ENCODE peak calls at places on chromosomes 5 and 9, in ten cellular contexts. B is PC-3, J is cardiac fibroblast, O is fibroblast of lung, I is B cell, M is GM10248, H is heart right ventricle, E is lower lobe of right lung, T is kidney, U is astrocyte of the spinal cord. G is an unnamed sample.
A peak's percentile ranks its signal among the peaks of the same experiment; 100 is the strongest.

GRCh38 chr9:133201424-133202144 is 7.5 kb downstream of the OBP2B start:
- DNase-seq in B (no peak), J (no peak), O (no peak), I (no peak), M (no peak), H (no peak), E (no peak), T (peak; percentile 39), U (no peak), G (no peak)

GRCh38 chr5:171542504-171543150 is 123.2 kb downstream of the FGF18 start:
- DNase-seq in B (no peak), J (no peak), O (no peak), I (no peak), M (no peak), H (no peak), E (no peak), T (peak; percentile 73), U (no peak), G (no peak)

GRCh38 chr9:70466976-70467551 is 52.6 kb upstream of the KLF9 start:
- DNase-seq in B (peak; percentile 15), J (peak; percentile 77), O (peak; percentile 84), I (no peak), M (no peak), H (no peak), E (no peak), T (no peak), U (peak; percentile 77), G (no peak)

GRCh38 chr9:79193001-79193400 is 378.8 kb upstream of the TLE4 start:
- DNase-seq in B (no peak), J (peak; percentile 54), O (peak; percentile 97), I (no peak), M (no peak), H (no peak), E (no peak), T (no peak), U (peak; percentile 40), G (no peak)

GRCh38 chr5:135451581-135452360 is at the start of gene TIFAB:
- DNase-seq in B (no peak), J (no peak), O (no peak), I (no peak), M (no peak), H (no peak), E (no peak), T (no peak), U (no peak), G (no peak)

GRCh38 chr5:30413540-30413939 is 779.9 kb upstream of the CDH6 start:
- DNase-seq in B (peak; percentile 22), J (no peak), O (no peak), I (no peak), M (no peak), H (no peak), E (no peak), T (no peak), U (peak; percentile 7), G (no peak)

GRCh38 chr9:73118898-73119554 is 32.6 kb upstream of the ANXA1 start:
- DNase-seq in B (peak; percentile 59), J (peak; percentile 71), O (peak; percentile 84), I (no peak), M (no peak), H (no peak), E (no peak), T (no peak), U (peak; percentile 54), G (no peak)

GRCh38 chr5:13250450-13251291 is 693.8 kb downstream of the DNAH5 start:
- DNase-seq in B (peak; percentile 52), J (no peak), O (no peak), I (no peak), M (peak; percentile 12), H (no peak), E (no peak), T (no peak), U (no peak), G (no peak)

GRCh38 chr9:35042081-35042604 is 30.3 kb downstream of the VCP start:
- DNase-seq in B (peak; percentile 38), J (peak; percentile 60), O (no peak), I (no peak), M (no peak), H (no peak), E (no peak), T (no peak), U (no peak), G (no peak)

GRCh38 chr9:89360465-89360864 is 42.2 kb downstream of the SECISBP2 start:
- DNase-seq in B (no peak), J (no peak), O (peak; percentile 3), I (no peak), M (no peak), H (no peak), E (no peak), T (no peak), U (no peak), G (no peak)

GRCh38 chr5:1188464-1188863 is 12.9 kb upstream of the SLC6A19 start:
- DNase-seq in B (no peak), J (no peak), O (no peak), I (no peak), M (no peak), H (no peak), E (no peak), T (no peak), U (no peak), G (no peak)

GRCh38 chr9:70798018-70798417 is 323.4 kb downstream of the TRPM3 start:
- DNase-seq in B (no peak), J (no peak), O (no peak), I (no peak), M (no peak), H (no peak), E (no peak), T (no peak), U (no peak), G (no peak)

GRCh38 chr5:142087920-142088679 is 20.5 kb upstream of the NDFIP1 start:
- DNase-seq in B (no peak), J (no peak), O (no peak), I (no peak), M (no peak), H (no peak), E (no peak), T (no peak), U (no peak), G (no peak)

GRCh38 chr5:180832638-180833068 is 28.4 kb downstream of the ZFP62 start:
- DNase-seq in B (no peak), J (no peak), O (no peak), I (peak; percentile 69), M (peak; percentile 55), H (no peak), E (no peak), T (no peak), U (no peak), G (peak; percentile 69)

GRCh38 chr9:128192601-128193371 is 1.4 kb upstream of the CIZ1 start:
- DNase-seq in B (peak; percentile 93), J (peak; percentile 93), O (peak; percentile 84), I (peak; percentile 79), M (peak; percentile 77), H (peak; percentile 83), E (peak; percentile 87), T (peak; percentile 96), U (peak; percentile 82), G (peak; percentile 21)

GRCh38 chr9:84317563-84317962 is 23.0 kb downstream of the SLC28A3 start:
- DNase-seq in B (no peak), J (no peak), O (no peak), I (no peak), M (no peak), H (no peak), E (no peak), T (no peak), U (no peak), G (no peak)
- TF ChIP-seq CTCF in B (peak; percentile 34), J (peak; percentile 27), O (no peak), I (no peak), M (peak; percentile 28), H (no peak), E (no peak), T (no peak), U (peak; percentile 22), G (peak; percentile 37)

GRCh38 chr9:316382-316965 is 101.8 kb downstream of the DOCK8 start:
- DNase-seq in B (peak; percentile 14), J (no peak), O (no peak), I (no peak), M (no peak), H (no peak), E (no peak), T (no peak), U (no peak), G (no peak)
- TF ChIP-seq CTCF in B (peak; percentile 47), J (no peak), O (no peak), I (peak; percentile 13), M (no peak), H (no peak), E (no peak), T (peak; percentile 5), U (no peak), G (no peak)

GRCh38 chr9:92097997-92098482 is 17.2 kb downstream of the SPTLC1 start:
- DNase-seq in B (no peak), J (peak; percentile 80), O (peak; percentile 81), I (peak; percentile 50), M (no peak), H (peak; percentile 77), E (peak; percentile 65), T (peak; percentile 93), U (peak; percentile 87), G (peak; percentile 80)

GRCh38 chr9:92098638-92099037 is 16.6 kb downstream of the SPTLC1 start:
- DNase-seq in B (no peak), J (no peak), O (no peak), I (no peak), M (no peak), H (no peak), E (no peak), T (no peak), U (no peak), G (no peak)

GRCh38 chr9:92100237-92100911 is 14.8 kb downstream of the SPTLC1 start:
- DNase-seq in B (peak; percentile 81), J (peak; percentile 70), O (peak; percentile 86), I (no peak), M (no peak), H (no peak), E (no peak), T (no peak), U (peak; percentile 74), G (no peak)

GRCh38 chr9:92095236-92095635 is 20.0 kb downstream of the SPTLC1 start:
- DNase-seq in B (no peak), J (no peak), O (no peak), I (no peak), M (no peak), H (no peak), E (no peak), T (no peak), U (no peak), G (no peak)

GRCh38 chr9:92094655-92095054 is 20.6 kb downstream of the SPTLC1 start:
- DNase-seq in B (peak; percentile 5), J (no peak), O (peak; percentile 28), I (no peak), M (no peak), H (no peak), E (no peak), T (no peak), U (peak; percentile 5), G (no peak)
- TF ChIP-seq CTCF in B (no peak), J (no peak), O (no peak), I (no peak), M (no peak), H (no peak), E (no peak), T (no peak), U (no peak), G (no peak)

DNA sequence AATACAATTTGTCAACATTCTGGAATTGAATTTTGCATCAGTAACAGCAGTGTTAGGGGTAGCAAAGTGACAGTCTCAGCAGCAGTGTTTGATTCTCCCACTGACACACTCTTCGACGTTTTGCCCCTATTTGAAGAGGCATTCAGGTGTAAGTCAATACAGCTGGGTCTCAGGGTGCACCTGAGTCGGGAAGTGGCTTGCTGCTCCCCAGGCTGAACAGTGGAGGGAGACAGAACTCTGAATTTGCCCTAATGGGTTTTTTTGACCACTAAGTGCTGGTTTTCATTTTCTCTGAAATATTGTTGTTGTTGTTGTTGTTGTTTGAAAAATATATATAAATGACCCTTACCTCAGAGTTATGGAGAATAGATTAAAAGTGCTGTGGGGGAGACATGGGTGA is 223.2 kb downstream of the TLR4 start:
- DNase-seq in B (no peak), J (no peak), O (no peak), I (peak; percentile 8), M (no peak), H (no peak), E (no peak), T (no peak), U (no peak), G (no peak)
- TF ChIP-seq CTCF in B (no peak), J (no peak), O (no peak), I (no peak), M (no peak), H (no peak), E (no peak), T (no peak), U (no peak), G (peak; percentile 30)